ENCODE peak calls at places on chromosomes 13 and 19, in six cellular contexts. One of them, this sample, is unnamed.

GRCh38 chr13:25963681-25964080 is 88.1 kb downstream of the SHISA2 start:
- DNase-seq in HuH-7.5: no peak
- DNase-seq in stimulated activated CD4-positive, alpha-beta T cell treated with anti-CD3 and anti-CD28 coated beads, Interleukin-15, amount 100 ng/mL, for 1 hour: no peak
- DNase-seq in germinal center: no peak
- DNase-seq in mucosa of gallbladder: no peak
- DNase-seq in cardiac fibroblast: no peak
- DNase-seq in this sample: no peak

GRCh38 chr13:57286511-57287098 is 119.6 kb downstream of the PRR20E start:
- DNase-seq in HuH-7.5: no peak
- DNase-seq in stimulated activated CD4-positive, alpha-beta T cell treated with anti-CD3 and anti-CD28 coated beads, Interleukin-15, amount 100 ng/mL, for 1 hour: no peak
- DNase-seq in germinal center: no peak
- DNase-seq in mucosa of gallbladder: no peak
- DNase-seq in cardiac fibroblast: no peak
- DNase-seq in this sample: no peak

GRCh38 chr13:75870397-75870801 is 234.3 kb downstream of the LMO7 start:
- DNase-seq in HuH-7.5: no peak
- DNase-seq in stimulated activated CD4-positive, alpha-beta T cell treated with anti-CD3 and anti-CD28 coated beads, Interleukin-15, amount 100 ng/mL, for 1 hour: no peak
- DNase-seq in germinal center: peak; percentile 31
- DNase-seq in mucosa of gallbladder: no peak
- DNase-seq in cardiac fibroblast: peak; percentile 50
- DNase-seq in this sample: peak; percentile 23

GRCh38 chr19:33236696-33237390 is 11.2 kb upstream of the SLC7A10 start:
- DNase-seq in HuH-7.5: no peak
- DNase-seq in stimulated activated CD4-positive, alpha-beta T cell treated with anti-CD3 and anti-CD28 coated beads, Interleukin-15, amount 100 ng/mL, for 1 hour: no peak
- DNase-seq in germinal center: no peak
- DNase-seq in mucosa of gallbladder: no peak
- DNase-seq in cardiac fibroblast: no peak
- DNase-seq in this sample: no peak

GRCh38 chr19:29292146-29292545 is 79.2 kb upstream of the UQCRFS1 start:
- DNase-seq in HuH-7.5: no peak
- DNase-seq in stimulated activated CD4-positive, alpha-beta T cell treated with anti-CD3 and anti-CD28 coated beads, Interleukin-15, amount 100 ng/mL, for 1 hour: no peak
- DNase-seq in germinal center: no peak
- DNase-seq in mucosa of gallbladder: no peak
- DNase-seq in cardiac fibroblast: no peak
- DNase-seq in this sample: no peak

GRCh38 chr19:3590991-3591659 is 5.8 kb downstream of the GIPC3 start:
- DNase-seq in HuH-7.5: no peak
- DNase-seq in stimulated activated CD4-positive, alpha-beta T cell treated with anti-CD3 and anti-CD28 coated beads, Interleukin-15, amount 100 ng/mL, for 1 hour: no peak
- DNase-seq in germinal center: no peak
- DNase-seq in mucosa of gallbladder: no peak
- DNase-seq in cardiac fibroblast: no peak
- DNase-seq in this sample: no peak

GRCh38 chr19:37519890-37520289 is 13.2 kb downstream of the ZNF793 start:
- DNase-seq in HuH-7.5: no peak
- DNase-seq in stimulated activated CD4-positive, alpha-beta T cell treated with anti-CD3 and anti-CD28 coated beads, Interleukin-15, amount 100 ng/mL, for 1 hour: no peak
- DNase-seq in germinal center: no peak
- DNase-seq in mucosa of gallbladder: no peak
- DNase-seq in cardiac fibroblast: peak; percentile 35
- DNase-seq in this sample: no peak

GRCh38 chr19:36417752-36418286 is 625 bp downstream of the ZFP82 start:
- DNase-seq in HuH-7.5: no peak
- DNase-seq in stimulated activated CD4-positive, alpha-beta T cell treated with anti-CD3 and anti-CD28 coated beads, Interleukin-15, amount 100 ng/mL, for 1 hour: no peak
- DNase-seq in germinal center: no peak
- DNase-seq in mucosa of gallbladder: no peak
- DNase-seq in cardiac fibroblast: no peak
- DNase-seq in this sample: peak; percentile 27

GRCh38 chr13:86174632-86175031 is 375.4 kb upstream of the SLITRK6 start:
- DNase-seq in HuH-7.5: no peak
- DNase-seq in stimulated activated CD4-positive, alpha-beta T cell treated with anti-CD3 and anti-CD28 coated beads, Interleukin-15, amount 100 ng/mL, for 1 hour: no peak
- DNase-seq in germinal center: no peak
- DNase-seq in mucosa of gallbladder: no peak
- DNase-seq in cardiac fibroblast: no peak
- DNase-seq in this sample: no peak

GRCh38 chr13:24142886-24143285 is 17.6 kb upstream of the SPATA13 start:
- DNase-seq in HuH-7.5: no peak
- DNase-seq in stimulated activated CD4-positive, alpha-beta T cell treated with anti-CD3 and anti-CD28 coated beads, Interleukin-15, amount 100 ng/mL, for 1 hour: no peak
- DNase-seq in germinal center: no peak
- DNase-seq in mucosa of gallbladder: no peak
- DNase-seq in cardiac fibroblast: peak; percentile 23
- DNase-seq in this sample: no peak

GRCh38 chr13:48235100-48235813 is 2.3 kb downstream of the ITM2B start:
- DNase-seq in HuH-7.5: no peak
- DNase-seq in stimulated activated CD4-positive, alpha-beta T cell treated with anti-CD3 and anti-CD28 coated beads, Interleukin-15, amount 100 ng/mL, for 1 hour: no peak
- DNase-seq in germinal center: no peak
- DNase-seq in mucosa of gallbladder: no peak
- DNase-seq in cardiac fibroblast: peak; percentile 63
- DNase-seq in this sample: peak; percentile 64

GRCh38 chr19:10553943-10554381 is 10.3 kb downstream of the ATG4D start:
- DNase-seq in HuH-7.5: no peak
- DNase-seq in stimulated activated CD4-positive, alpha-beta T cell treated with anti-CD3 and anti-CD28 coated beads, Interleukin-15, amount 100 ng/mL, for 1 hour: peak; percentile 29
- DNase-seq in germinal center: peak; percentile 57
- DNase-seq in mucosa of gallbladder: no peak
- DNase-seq in cardiac fibroblast: no peak
- DNase-seq in this sample: no peak

This sample was measured in AML-193.